ENCODE peak calls at places on chromosomes 4 and X, in five cellular contexts. L is upper lobe of left lung, V is lung, Q is kidney, W is fibroblast of mammary gland. C is an unnamed sample.
A peak's percentile ranks its signal among the peaks of the same experiment; 100 is the strongest.

GRCh38 chrX:323721-324628 is 5.4 kb upstream of the GTPBP6 start:
- DNase-seq in Q (peak; percentile 74), V (no peak), W (peak; percentile 52), L (peak; percentile 71), C (peak; percentile 63)

GRCh38 chrX:103310592-103311400 is at the start of gene BEX2:
- DNase-seq in V (peak; percentile 77), W (peak; percentile 22), L (peak; percentile 94), Q (peak; percentile 92), C (peak; percentile 9)

GRCh38 chr4:6989331-6989923 is 53.7 kb upstream of the TADA2B start:
- DNase-seq in V (no peak), L (no peak), W (no peak), Q (no peak), C (no peak)

GRCh38 chrX:65837875-65838549 is 170.6 kb downstream of the MSN start:
- DNase-seq in V (no peak), W (no peak), Q (no peak), L (no peak), C (no peak)

GRCh38 chr4:118557298-118557851 is 127.8 kb upstream of the METTL14 start:
- DNase-seq in W (peak; percentile 68), L (no peak), Q (no peak), V (no peak), C (peak; percentile 84)

GRCh38 chr4:130563185-130563890 is 1467.4 kb downstream of the C4orf33 start:
- DNase-seq in L (no peak), V (peak; percentile 31), W (peak; percentile 82), Q (no peak), C (peak; percentile 67)

GRCh38 chrX:11791537-11791936 is 33.5 kb downstream of the MSL3 start:
- DNase-seq in Q (no peak), L (no peak), W (no peak), V (no peak), C (no peak)

GRCh38 chrX:75303795-75304194 is 29.9 kb downstream of the UPRT start:
- DNase-seq in L (no peak), Q (no peak), W (peak; percentile 17), V (no peak), C (peak; percentile 78)

GRCh38 chrX:9906919-9907318 is 60.2 kb upstream of the CLDN34 start:
- DNase-seq in Q (no peak), V (no peak), W (no peak), L (no peak), C (no peak)

GRCh38 chr4:6592804-6593563 is 18.0 kb downstream of the MAN2B2 start:
- DNase-seq in W (no peak), Q (peak; percentile 57), V (no peak), L (no peak), C (no peak)

DNA sequence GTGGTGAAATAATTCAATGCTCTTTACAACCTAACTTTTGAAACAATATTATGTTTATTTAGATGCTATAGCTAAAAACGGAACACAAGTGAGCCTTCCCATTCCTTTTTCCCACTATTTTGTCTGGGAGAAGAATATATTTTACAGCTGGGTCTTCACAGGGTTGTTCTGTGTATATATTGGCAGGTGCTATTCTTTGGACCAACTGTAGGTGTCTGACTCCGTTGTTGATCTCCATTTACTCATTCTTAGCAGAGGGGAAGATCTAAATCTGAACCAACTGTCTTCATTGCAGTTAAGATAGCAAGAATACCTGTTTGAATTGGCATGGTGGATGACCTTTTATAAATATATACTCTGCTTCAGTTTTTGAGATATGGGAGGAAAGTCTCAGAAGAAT is 257.4 kb downstream of the CFAP299 start:
- DNase-seq in Q (no peak), V (no peak), W (no peak), L (no peak), C (no peak)
- TF ChIP-seq CTCF in Q (no peak), V (no peak), W (no peak), L (no peak), C (no peak)

DNA sequence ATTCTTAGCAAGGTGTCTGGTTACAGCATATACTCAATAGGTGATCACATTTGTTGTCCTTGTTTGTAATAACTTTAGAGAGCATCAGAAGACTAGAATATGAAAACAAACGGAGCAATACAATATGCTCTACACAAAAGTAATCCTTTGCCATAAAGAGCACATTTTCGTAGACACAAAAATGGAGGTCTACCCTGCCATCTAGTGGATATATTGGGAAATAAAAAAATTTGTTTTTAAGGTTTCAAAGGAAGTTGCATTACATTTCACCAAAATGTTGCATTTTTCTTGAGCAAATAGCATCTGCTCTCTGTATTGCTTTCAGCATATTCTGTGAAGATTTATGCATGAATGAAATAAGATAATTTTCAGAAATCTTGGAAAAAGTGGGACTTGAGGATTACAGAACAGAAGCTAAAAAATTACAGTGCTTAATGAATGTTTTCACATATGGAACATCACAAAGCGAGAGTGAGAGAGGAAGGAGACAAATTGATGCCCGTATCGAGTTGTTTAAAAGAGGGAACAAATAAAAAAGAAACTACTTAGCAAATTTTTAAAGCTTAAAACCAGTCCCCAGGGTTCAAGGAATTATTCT is 390.2 kb downstream of the ANKRD50 start:
- DNase-seq in W (peak; percentile 64), V (no peak), L (no peak), Q (no peak), C (peak; percentile 73)
- H3K4me3 ChIP-seq in W (no peak overlapping the region), V (no peak overlapping the region), L (no peak overlapping the region), Q (no peak overlapping the region), C (no peak overlapping the region)

GRCh38 chr4:143251781-143252180 is 67.1 kb downstream of the USP38 start:
- DNase-seq in V (no peak), Q (no peak), L (no peak), W (peak; percentile 60), C (peak; percentile 58)

GRCh38 chr4:143251348-143251747 is 66.6 kb downstream of the USP38 start:
- DNase-seq in W (no peak), L (no peak), V (no peak), Q (no peak), C (no peak)

GRCh38 chr4:143252478-143252877 is 67.8 kb downstream of the USP38 start:
- DNase-seq in Q (no peak), L (no peak), W (no peak), V (no peak), C (no peak)

GRCh38 chr4:143254479-143255216 is 69.9 kb downstream of the USP38 start:
- DNase-seq in V (no peak), W (no peak), Q (no peak), L (no peak), C (no peak)

GRCh38 chr4:143253156-143253555 is 68.4 kb downstream of the USP38 start:
- DNase-seq in L (no peak), W (no peak), V (no peak), Q (no peak), C (no peak)
- TF ChIP-seq CTCF in L (no peak), W (no peak), V (no peak), Q (no peak), C (no peak)

GRCh38 chrX:51496501-51497291 is at the start of gene NUDT11:
- DNase-seq in W (peak; percentile 69), V (peak; percentile 32), Q (peak; percentile 79), L (peak; percentile 91), C (peak; percentile 77)
- H3K4me3 ChIP-seq in W (peak within 1 kb of the TSS; percentile 51), V (peak within 1 kb of the TSS; percentile 52), Q (peak within 1 kb of the TSS; percentile 24), L (peak within 1 kb of the TSS; percentile 69), C (peak within 1 kb of the TSS; percentile 54)

C was measured in cardiac fibroblast.